ENCODE peak calls at places on chromosome 15, in nine cellular contexts. One of them, this sample, is unnamed.

GRCh38 chr15:65177901-65178300 is 7.2 kb downstream of the CLPX start:
- DNase-seq in foreskin fibroblast: no peak
- DNase-seq in T-helper 17 cell: no peak
- DNase-seq in Caco-2: no peak
- DNase-seq in NCI-H1105 treated with DMSO at 0.1 percent for 48 hours: no peak
- DNase-seq in AG08395: no peak
- DNase-seq in hippocampal formation: no peak
- DNase-seq in GM10248: no peak
- DNase-seq in NCI-H2029 treated with DMSO at 0.1 percent for 48 hours: no peak
- DNase-seq in this sample: peak; percentile 61

GRCh38 chr15:45670511-45670910 is 35.7 kb downstream of the SQOR start:
- DNase-seq in AG08395: peak; percentile 23
- DNase-seq in foreskin fibroblast: no peak
- DNase-seq in NCI-H2029 treated with DMSO at 0.1 percent for 48 hours: no peak
- DNase-seq in NCI-H1105 treated with DMSO at 0.1 percent for 48 hours: no peak
- DNase-seq in T-helper 17 cell: no peak
- DNase-seq in hippocampal formation: no peak
- DNase-seq in Caco-2: no peak
- DNase-seq in GM10248: no peak
- DNase-seq in this sample: no peak

GRCh38 chr15:70071799-70072198 is 25.9 kb downstream of the TLE3 start:
- DNase-seq in hippocampal formation: no peak
- DNase-seq in GM10248: no peak
- DNase-seq in AG08395: no peak
- DNase-seq in Caco-2: no peak
- DNase-seq in T-helper 17 cell: no peak
- DNase-seq in foreskin fibroblast: no peak
- DNase-seq in NCI-H1105 treated with DMSO at 0.1 percent for 48 hours: no peak
- DNase-seq in NCI-H2029 treated with DMSO at 0.1 percent for 48 hours: no peak
- DNase-seq in this sample: no peak

GRCh38 chr15:77219846-77220245 is 148.9 kb upstream of the TSPAN3 start:
- DNase-seq in foreskin fibroblast: no peak
- DNase-seq in Caco-2: no peak
- DNase-seq in NCI-H2029 treated with DMSO at 0.1 percent for 48 hours: no peak
- DNase-seq in hippocampal formation: no peak
- DNase-seq in GM10248: no peak
- DNase-seq in T-helper 17 cell: no peak
- DNase-seq in AG08395: no peak
- DNase-seq in NCI-H1105 treated with DMSO at 0.1 percent for 48 hours: no peak
- DNase-seq in this sample: no peak

GRCh38 chr15:57727031-57727430 is 20.5 kb downstream of the POLR2M start:
- DNase-seq in T-helper 17 cell: no peak
- DNase-seq in GM10248: no peak
- DNase-seq in Caco-2: no peak
- DNase-seq in hippocampal formation: no peak
- DNase-seq in foreskin fibroblast: peak; percentile 65
- DNase-seq in NCI-H2029 treated with DMSO at 0.1 percent for 48 hours: no peak
- DNase-seq in NCI-H1105 treated with DMSO at 0.1 percent for 48 hours: no peak
- DNase-seq in AG08395: no peak
- DNase-seq in this sample: no peak

GRCh38 chr15:101206173-101206572 is 45.7 kb downstream of the CHSY1 start:
- DNase-seq in NCI-H2029 treated with DMSO at 0.1 percent for 48 hours: no peak
- DNase-seq in AG08395: peak; percentile 50
- DNase-seq in foreskin fibroblast: peak; percentile 76
- DNase-seq in T-helper 17 cell: peak; percentile 24
- DNase-seq in Caco-2: no peak
- DNase-seq in NCI-H1105 treated with DMSO at 0.1 percent for 48 hours: no peak
- DNase-seq in hippocampal formation: no peak
- DNase-seq in GM10248: no peak
- DNase-seq in this sample: peak; percentile 32

GRCh38 chr15:61474796-61475195 is 245.7 kb upstream of the RORA start:
- DNase-seq in Caco-2: no peak
- DNase-seq in AG08395: peak; percentile 30
- DNase-seq in GM10248: no peak
- DNase-seq in hippocampal formation: no peak
- DNase-seq in NCI-H2029 treated with DMSO at 0.1 percent for 48 hours: no peak
- DNase-seq in T-helper 17 cell: no peak
- DNase-seq in NCI-H1105 treated with DMSO at 0.1 percent for 48 hours: no peak
- DNase-seq in foreskin fibroblast: no peak
- DNase-seq in this sample: no peak

GRCh38 chr15:63291507-63291906 is 14.1 kb downstream of the APH1B start:
- DNase-seq in NCI-H1105 treated with DMSO at 0.1 percent for 48 hours: no peak
- DNase-seq in AG08395: peak; percentile 76
- DNase-seq in NCI-H2029 treated with DMSO at 0.1 percent for 48 hours: no peak
- DNase-seq in GM10248: no peak
- DNase-seq in foreskin fibroblast: peak; percentile 84
- DNase-seq in Caco-2: no peak
- DNase-seq in hippocampal formation: no peak
- DNase-seq in T-helper 17 cell: no peak
- DNase-seq in this sample: no peak

GRCh38 chr15:32855942-32856341 is 138.1 kb downstream of the GREM1 start:
- DNase-seq in foreskin fibroblast: peak; percentile 97
- DNase-seq in NCI-H1105 treated with DMSO at 0.1 percent for 48 hours: no peak
- DNase-seq in hippocampal formation: no peak
- DNase-seq in Caco-2: peak; percentile 46
- DNase-seq in AG08395: peak; percentile 87
- DNase-seq in NCI-H2029 treated with DMSO at 0.1 percent for 48 hours: no peak
- DNase-seq in T-helper 17 cell: no peak
- DNase-seq in GM10248: no peak
- DNase-seq in this sample: peak; percentile 95

GRCh38 chr15:69475769-69476358 is 23.2 kb downstream of the RPLP1 start:
- DNase-seq in T-helper 17 cell: peak; percentile 62
- DNase-seq in GM10248: peak; percentile 70
- DNase-seq in NCI-H1105 treated with DMSO at 0.1 percent for 48 hours: peak; percentile 78
- DNase-seq in AG08395: peak; percentile 90
- DNase-seq in Caco-2: peak; percentile 74
- DNase-seq in NCI-H2029 treated with DMSO at 0.1 percent for 48 hours: no peak
- DNase-seq in foreskin fibroblast: no peak
- DNase-seq in hippocampal formation: peak; percentile 53
- DNase-seq in this sample: peak; percentile 81

GRCh38 chr15:84915011-84915958 is 30.8 kb downstream of the SLC28A1 start:
- DNase-seq in GM10248: peak; percentile 89
- DNase-seq in T-helper 17 cell: no peak
- DNase-seq in Caco-2: peak; percentile 87
- DNase-seq in foreskin fibroblast: peak; percentile 64
- DNase-seq in NCI-H1105 treated with DMSO at 0.1 percent for 48 hours: no peak
- DNase-seq in hippocampal formation: no peak
- DNase-seq in AG08395: peak; percentile 85
- DNase-seq in NCI-H2029 treated with DMSO at 0.1 percent for 48 hours: no peak
- DNase-seq in this sample: peak; percentile 98

GRCh38 chr15:38073278-38073930 is 139.0 kb downstream of the TMCO5A start:
- DNase-seq in GM10248: no peak
- DNase-seq in NCI-H1105 treated with DMSO at 0.1 percent for 48 hours: no peak
- DNase-seq in Caco-2: no peak
- DNase-seq in AG08395: no peak
- DNase-seq in hippocampal formation: peak; percentile 89
- DNase-seq in foreskin fibroblast: no peak
- DNase-seq in NCI-H2029 treated with DMSO at 0.1 percent for 48 hours: no peak
- DNase-seq in T-helper 17 cell: no peak
- DNase-seq in this sample: no peak

GRCh38 chr15:34753236-34753894 is 1.4 kb downstream of the GJD2 start:
- DNase-seq in foreskin fibroblast: peak; percentile 25
- DNase-seq in AG08395: peak; percentile 74
- DNase-seq in T-helper 17 cell: no peak
- DNase-seq in NCI-H1105 treated with DMSO at 0.1 percent for 48 hours: no peak
- DNase-seq in hippocampal formation: no peak
- DNase-seq in GM10248: no peak
- DNase-seq in NCI-H2029 treated with DMSO at 0.1 percent for 48 hours: no peak
- DNase-seq in Caco-2: no peak
- DNase-seq in this sample: peak; percentile 53

GRCh38 chr15:70466895-70467529 is 296.3 kb downstream of the UACA start:
- DNase-seq in T-helper 17 cell: no peak
- DNase-seq in NCI-H2029 treated with DMSO at 0.1 percent for 48 hours: no peak
- DNase-seq in NCI-H1105 treated with DMSO at 0.1 percent for 48 hours: peak; percentile 76
- DNase-seq in AG08395: peak; percentile 78
- DNase-seq in Caco-2: peak; percentile 64
- DNase-seq in GM10248: peak; percentile 69
- DNase-seq in hippocampal formation: peak; percentile 70
- DNase-seq in foreskin fibroblast: peak; percentile 40
- DNase-seq in this sample: peak; percentile 73

GRCh38 chr15:89199734-89200133 is 21.6 kb downstream of the RLBP1 start:
- DNase-seq in NCI-H1105 treated with DMSO at 0.1 percent for 48 hours: no peak
- DNase-seq in Caco-2: no peak
- DNase-seq in GM10248: no peak
- DNase-seq in hippocampal formation: peak; percentile 66
- DNase-seq in AG08395: no peak
- DNase-seq in T-helper 17 cell: no peak
- DNase-seq in NCI-H2029 treated with DMSO at 0.1 percent for 48 hours: no peak
- DNase-seq in foreskin fibroblast: no peak
- DNase-seq in this sample: no peak

GRCh38 chr15:49343546-49343945 is 79.5 kb upstream of the FGF7 start:
- DNase-seq in NCI-H2029 treated with DMSO at 0.1 percent for 48 hours: no peak
- DNase-seq in GM10248: no peak
- DNase-seq in T-helper 17 cell: no peak
- DNase-seq in AG08395: no peak
- DNase-seq in Caco-2: no peak
- DNase-seq in NCI-H1105 treated with DMSO at 0.1 percent for 48 hours: no peak
- DNase-seq in foreskin fibroblast: no peak
- DNase-seq in hippocampal formation: no peak
- DNase-seq in this sample: no peak

GRCh38 chr15:72354496-72354895 is 21.3 kb downstream of the HEXA start:
- DNase-seq in foreskin fibroblast: no peak
- DNase-seq in NCI-H1105 treated with DMSO at 0.1 percent for 48 hours: no peak
- DNase-seq in AG08395: no peak
- DNase-seq in NCI-H2029 treated with DMSO at 0.1 percent for 48 hours: no peak
- DNase-seq in Caco-2: no peak
- DNase-seq in GM10248: no peak
- DNase-seq in T-helper 17 cell: no peak
- DNase-seq in hippocampal formation: no peak
- DNase-seq in this sample: peak; percentile 68

GRCh38 chr15:43525131-43525530 is 7.7 kb downstream of the MAP1A start:
- DNase-seq in foreskin fibroblast: no peak
- DNase-seq in hippocampal formation: no peak
- DNase-seq in NCI-H2029 treated with DMSO at 0.1 percent for 48 hours: no peak
- DNase-seq in T-helper 17 cell: no peak
- DNase-seq in Caco-2: no peak
- DNase-seq in NCI-H1105 treated with DMSO at 0.1 percent for 48 hours: no peak
- DNase-seq in GM10248: no peak
- DNase-seq in AG08395: no peak
- DNase-seq in this sample: no peak

GRCh38 chr15:29269485-29270168 is at the start of gene NSMCE3:
- DNase-seq in foreskin fibroblast: peak; percentile 88
- DNase-seq in GM10248: peak; percentile 90
- DNase-seq in hippocampal formation: peak; percentile 84
- DNase-seq in AG08395: peak; percentile 94
- DNase-seq in T-helper 17 cell: peak; percentile 82
- DNase-seq in NCI-H2029 treated with DMSO at 0.1 percent for 48 hours: peak; percentile 15
- DNase-seq in Caco-2: peak; percentile 86
- DNase-seq in NCI-H1105 treated with DMSO at 0.1 percent for 48 hours: peak; percentile 65
- DNase-seq in this sample: peak; percentile 84

GRCh38 chr15:33194237-33194636 is 277 bp downstream of the FMN1 start:
- DNase-seq in GM10248: no peak
- DNase-seq in NCI-H2029 treated with DMSO at 0.1 percent for 48 hours: no peak
- DNase-seq in AG08395: no peak
- DNase-seq in T-helper 17 cell: no peak
- DNase-seq in hippocampal formation: no peak
- DNase-seq in NCI-H1105 treated with DMSO at 0.1 percent for 48 hours: no peak
- DNase-seq in Caco-2: no peak
- DNase-seq in foreskin fibroblast: no peak
- DNase-seq in this sample: no peak

GRCh38 chr15:32790352-32790999 is 72.7 kb downstream of the GREM1 start:
- DNase-seq in GM10248: no peak
- DNase-seq in NCI-H1105 treated with DMSO at 0.1 percent for 48 hours: no peak
- DNase-seq in NCI-H2029 treated with DMSO at 0.1 percent for 48 hours: no peak
- DNase-seq in T-helper 17 cell: no peak
- DNase-seq in hippocampal formation: no peak
- DNase-seq in Caco-2: no peak
- DNase-seq in AG08395: peak; percentile 35
- DNase-seq in foreskin fibroblast: peak; percentile 69
- DNase-seq in this sample: no peak

GRCh38 chr15:63601026-63601726 is 4.0 kb downstream of the FBXL22 start:
- DNase-seq in Caco-2: no peak
- DNase-seq in T-helper 17 cell: peak; percentile 54
- DNase-seq in hippocampal formation: peak; percentile 13
- DNase-seq in foreskin fibroblast: peak; percentile 35
- DNase-seq in GM10248: peak; percentile 41
- DNase-seq in NCI-H2029 treated with DMSO at 0.1 percent for 48 hours: no peak
- DNase-seq in NCI-H1105 treated with DMSO at 0.1 percent for 48 hours: peak; percentile 43
- DNase-seq in AG08395: peak; percentile 47
- DNase-seq in this sample: no peak

GRCh38 chr15:54150255-54150654 is 172.0 kb downstream of the UNC13C start:
- DNase-seq in GM10248: no peak
- DNase-seq in hippocampal formation: no peak
- DNase-seq in AG08395: peak; percentile 2
- DNase-seq in Caco-2: no peak
- DNase-seq in NCI-H1105 treated with DMSO at 0.1 percent for 48 hours: no peak
- DNase-seq in foreskin fibroblast: peak; percentile 53
- DNase-seq in T-helper 17 cell: no peak
- DNase-seq in NCI-H2029 treated with DMSO at 0.1 percent for 48 hours: no peak
- DNase-seq in this sample: no peak

GRCh38 chr15:62719316-62719715 is 323.2 kb upstream of the TPM1 start:
- DNase-seq in foreskin fibroblast: no peak
- DNase-seq in NCI-H1105 treated with DMSO at 0.1 percent for 48 hours: no peak
- DNase-seq in hippocampal formation: no peak
- DNase-seq in Caco-2: no peak
- DNase-seq in AG08395: peak; percentile 74
- DNase-seq in GM10248: no peak
- DNase-seq in NCI-H2029 treated with DMSO at 0.1 percent for 48 hours: no peak
- DNase-seq in T-helper 17 cell: no peak
- DNase-seq in this sample: peak; percentile 64

GRCh38 chr15:78301813-78302212 is 2.4 kb upstream of the SKIC8 start:
- DNase-seq in AG08395: no peak
- DNase-seq in NCI-H1105 treated with DMSO at 0.1 percent for 48 hours: no peak
- DNase-seq in NCI-H2029 treated with DMSO at 0.1 percent for 48 hours: no peak
- DNase-seq in T-helper 17 cell: no peak
- DNase-seq in hippocampal formation: no peak
- DNase-seq in Caco-2: no peak
- DNase-seq in GM10248: no peak
- DNase-seq in foreskin fibroblast: no peak
- DNase-seq in this sample: no peak

GRCh38 chr15:57165992-57166391 is 210.3 kb upstream of the CGNL1 start:
- DNase-seq in hippocampal formation: no peak
- DNase-seq in NCI-H2029 treated with DMSO at 0.1 percent for 48 hours: no peak
- DNase-seq in AG08395: no peak
- DNase-seq in T-helper 17 cell: no peak
- DNase-seq in Caco-2: no peak
- DNase-seq in foreskin fibroblast: no peak
- DNase-seq in NCI-H1105 treated with DMSO at 0.1 percent for 48 hours: no peak
- DNase-seq in GM10248: no peak
- DNase-seq in this sample: no peak

GRCh38 chr15:40325700-40326099 is 2.2 kb downstream of the INAFM2 start:
- DNase-seq in Caco-2: no peak
- DNase-seq in AG08395: no peak
- DNase-seq in foreskin fibroblast: no peak
- DNase-seq in T-helper 17 cell: no peak
- DNase-seq in NCI-H2029 treated with DMSO at 0.1 percent for 48 hours: no peak
- DNase-seq in GM10248: no peak
- DNase-seq in NCI-H1105 treated with DMSO at 0.1 percent for 48 hours: no peak
- DNase-seq in hippocampal formation: no peak
- DNase-seq in this sample: no peak

GRCh38 chr15:99476413-99477222 is 89.2 kb upstream of the MEF2A start:
- DNase-seq in hippocampal formation: no peak
- DNase-seq in GM10248: peak; percentile 55
- DNase-seq in AG08395: peak; percentile 95
- DNase-seq in NCI-H2029 treated with DMSO at 0.1 percent for 48 hours: no peak
- DNase-seq in NCI-H1105 treated with DMSO at 0.1 percent for 48 hours: no peak
- DNase-seq in T-helper 17 cell: no peak
- DNase-seq in foreskin fibroblast: peak; percentile 95
- DNase-seq in Caco-2: no peak
- DNase-seq in this sample: peak; percentile 57

GRCh38 chr15:60589253-60589652 is 110.3 kb upstream of the ICE2 start:
- DNase-seq in Caco-2: no peak
- DNase-seq in NCI-H1105 treated with DMSO at 0.1 percent for 48 hours: no peak
- DNase-seq in foreskin fibroblast: no peak
- DNase-seq in NCI-H2029 treated with DMSO at 0.1 percent for 48 hours: no peak
- DNase-seq in T-helper 17 cell: peak; percentile 21
- DNase-seq in AG08395: no peak
- DNase-seq in hippocampal formation: no peak
- DNase-seq in GM10248: no peak
- DNase-seq in this sample: no peak

GRCh38 chr15:75235051-75235673 is 23.0 kb upstream of the GOLGA6C start:
- DNase-seq in NCI-H2029 treated with DMSO at 0.1 percent for 48 hours: no peak
- DNase-seq in GM10248: peak; percentile 18
- DNase-seq in AG08395: no peak
- DNase-seq in hippocampal formation: no peak
- DNase-seq in Caco-2: no peak
- DNase-seq in foreskin fibroblast: no peak
- DNase-seq in NCI-H1105 treated with DMSO at 0.1 percent for 48 hours: no peak
- DNase-seq in T-helper 17 cell: no peak
- DNase-seq in this sample: no peak

GRCh38 chr15:44738340-44738984 is 2.1 kb downstream of the TRIM69 start:
- DNase-seq in T-helper 17 cell: no peak
- DNase-seq in AG08395: peak; percentile 67
- DNase-seq in hippocampal formation: peak; percentile 30
- DNase-seq in GM10248: peak; percentile 52
- DNase-seq in NCI-H2029 treated with DMSO at 0.1 percent for 48 hours: peak; percentile 0
- DNase-seq in foreskin fibroblast: no peak
- DNase-seq in Caco-2: no peak
- DNase-seq in NCI-H1105 treated with DMSO at 0.1 percent for 48 hours: peak; percentile 3
- DNase-seq in this sample: no peak